ENCODE peak calls at places on chromosome 1, in ten cellular contexts. U is fibroblast of the conjunctiva; G is caudate nucleus; N is 8988T; P is smooth muscle cell of the brain vasculature; O is NCI-H1105; F is activated naive CD4-positive, alpha-beta T cell treated with anti-CD3 and anti-CD28 coated beads, Interleukin-2, amount 50 U/mL, for 16 hours; B is stimulated activated CD8-positive, alpha-beta memory T cell treated with anti-CD3 and anti-CD28 coated beads, Interleukin-15, amount 100 ng/mL, for 1 hour; K is BJ; L is cardiac fibroblast. S is an unnamed sample.

GRCh38 chr1:58460469-58460868 is 86.1 kb downstream of the OMA1 start:
- DNase-seq in U (no peak), G (no peak), N (no peak), P (no peak), O (no peak), F (no peak), B (no peak), K (no peak), L (peak), S (no peak)

GRCh38 chr1:55679971-55680370 is 464.8 kb upstream of the USP24 start:
- DNase-seq in U (no peak), G (no peak), N (no peak), P (no peak), O (no peak), F (no peak), B (no peak), K (peak), L (peak), S (no peak)

GRCh38 chr1:25697426-25698220 is 81.0 kb downstream of the MAN1C1 start:
- DNase-seq in U (no peak), G (no peak), N (no peak), P (no peak), O (no peak), F (no peak), B (no peak), K (no peak), L (no peak), S (no peak)

GRCh38 chr1:164559342-164560070 is 522 bp downstream of the PBX1 start:
- DNase-seq in U (no peak), G (no peak), N (no peak), P (no peak), O (peak), F (no peak), B (no peak), K (no peak), L (peak), S (no peak)

GRCh38 chr1:41890841-41891311 is 27.8 kb downstream of the HIVEP3 start:
- DNase-seq in U (no peak), G (no peak), N (no peak), P (no peak), O (no peak), F (no peak), B (no peak), K (no peak), L (peak), S (no peak)

GRCh38 chr1:33060579-33061083 is 20.3 kb upstream of the AZIN2 start:
- DNase-seq in U (peak), G (peak), N (no peak), P (peak), O (no peak), F (no peak), B (no peak), K (peak), L (peak), S (no peak)

GRCh38 chr1:68151690-68152089 is 80.6 kb downstream of the WLS start:
- DNase-seq in U (no peak), G (no peak), N (no peak), P (no peak), O (no peak), F (no peak), B (no peak), K (no peak), L (no peak), S (no peak)

GRCh38 chr1:246383791-246384190 is 123.3 kb downstream of the SMYD3 start:
- DNase-seq in U (no peak), G (no peak), N (no peak), P (no peak), O (no peak), F (no peak), B (no peak), K (no peak), L (no peak), S (no peak)

GRCh38 chr1:169138866-169139670 is 32.6 kb downstream of the ATP1B1 start:
- DNase-seq in U (no peak), G (no peak), N (no peak), P (no peak), O (no peak), F (no peak), B (no peak), K (no peak), L (no peak), S (peak)

S was measured in GM19239.